ENCODE peak calls at places on chromosomes 3 and 15, in six cellular contexts. One of them, this sample, is unnamed.
A peak's percentile ranks its signal among the peaks of the same experiment; 100 is the strongest.

GRCh38 chr15:64162869-64163661 is at the start of gene PPIB:
- DNase-seq in substantia nigra: peak; percentile 97
- DNase-seq in left ventricle myocardium inferior: peak; percentile 98
- DNase-seq in sigmoid colon: peak; percentile 99
- DNase-seq in PC-9: peak; percentile 97
- DNase-seq in H1: peak; percentile 90
- DNase-seq in this sample: peak; percentile 97

GRCh38 chr3:42654331-42655201 is 1.1 kb downstream of the ZBTB47 start:
- DNase-seq in sigmoid colon: peak; percentile 88
- DNase-seq in left ventricle myocardium inferior: peak; percentile 61
- DNase-seq in PC-9: peak; percentile 35
- DNase-seq in H1: peak; percentile 88
- DNase-seq in substantia nigra: peak; percentile 56
- DNase-seq in this sample: no peak

GRCh38 chr3:12175137-12175593 is 16.5 kb upstream of the TIMP4 start:
- DNase-seq in H1: no peak
- DNase-seq in sigmoid colon: no peak
- DNase-seq in substantia nigra: no peak
- DNase-seq in left ventricle myocardium inferior: no peak
- DNase-seq in PC-9: peak; percentile 32
- DNase-seq in this sample: no peak

GRCh38 chr3:49132437-49133225 is at the start of gene LAMB2:
- DNase-seq in substantia nigra: peak; percentile 57
- DNase-seq in PC-9: peak; percentile 89
- DNase-seq in left ventricle myocardium inferior: peak; percentile 84
- DNase-seq in H1: peak; percentile 88
- DNase-seq in sigmoid colon: peak; percentile 89
- DNase-seq in this sample: peak; percentile 73

GRCh38 chr3:191020730-191021405 is 158.4 kb upstream of the GMNC start:
- DNase-seq in PC-9: no peak
- DNase-seq in left ventricle myocardium inferior: no peak
- DNase-seq in sigmoid colon: no peak
- DNase-seq in substantia nigra: no peak
- DNase-seq in H1: no peak
- DNase-seq in this sample: no peak

GRCh38 chr3:66075281-66075680 is 36.6 kb upstream of the MAGI1 start:
- DNase-seq in H1: no peak
- DNase-seq in substantia nigra: no peak
- DNase-seq in PC-9: no peak
- DNase-seq in left ventricle myocardium inferior: no peak
- DNase-seq in sigmoid colon: no peak
- DNase-seq in this sample: no peak

GRCh38 chr3:107662109-107662477 is 139.3 kb downstream of the BBX start:
- DNase-seq in H1: no peak
- DNase-seq in substantia nigra: no peak
- DNase-seq in sigmoid colon: peak; percentile 81
- DNase-seq in left ventricle myocardium inferior: no peak
- DNase-seq in PC-9: no peak
- DNase-seq in this sample: no peak

GRCh38 chr3:30886888-30887287 is 7.6 kb downstream of the GADL1 start:
- DNase-seq in substantia nigra: no peak
- DNase-seq in H1: no peak
- DNase-seq in PC-9: no peak
- DNase-seq in left ventricle myocardium inferior: no peak
- DNase-seq in sigmoid colon: no peak
- DNase-seq in this sample: no peak

GRCh38 chr3:168801792-168802191 is 706.1 kb upstream of the GOLIM4 start:
- DNase-seq in sigmoid colon: no peak
- DNase-seq in PC-9: peak; percentile 8
- DNase-seq in left ventricle myocardium inferior: no peak
- DNase-seq in substantia nigra: no peak
- DNase-seq in H1: no peak
- DNase-seq in this sample: no peak

GRCh38 chr3:38600551-38600950 is 48.9 kb downstream of the SCN5A start:
- DNase-seq in sigmoid colon: peak; percentile 2
- DNase-seq in substantia nigra: no peak
- DNase-seq in PC-9: no peak
- DNase-seq in H1: no peak
- DNase-seq in left ventricle myocardium inferior: no peak
- DNase-seq in this sample: no peak

GRCh38 chr15:38536201-38536676 is 28.4 kb downstream of the RASGRP1 start:
- DNase-seq in H1: no peak
- DNase-seq in substantia nigra: peak; percentile 2
- DNase-seq in sigmoid colon: peak; percentile 67
- DNase-seq in PC-9: no peak
- DNase-seq in left ventricle myocardium inferior: peak; percentile 51
- DNase-seq in this sample: no peak

GRCh38 chr3:111241960-111242359 is 170.3 kb downstream of the NECTIN3 start:
- DNase-seq in substantia nigra: no peak
- DNase-seq in H1: no peak
- DNase-seq in sigmoid colon: peak; percentile 40
- DNase-seq in PC-9: no peak
- DNase-seq in left ventricle myocardium inferior: no peak
- DNase-seq in this sample: no peak

GRCh38 chr3:69855436-69856162 is 116.3 kb downstream of the MITF start:
- DNase-seq in PC-9: no peak
- DNase-seq in substantia nigra: no peak
- DNase-seq in H1: no peak
- DNase-seq in sigmoid colon: no peak
- DNase-seq in left ventricle myocardium inferior: no peak
- DNase-seq in this sample: no peak

GRCh38 chr3:184491867-184492615 is 69.5 kb upstream of the EPHB3 start:
- DNase-seq in sigmoid colon: no peak
- DNase-seq in left ventricle myocardium inferior: peak; percentile 33
- DNase-seq in substantia nigra: no peak
- DNase-seq in PC-9: no peak
- DNase-seq in H1: no peak
- DNase-seq in this sample: peak; percentile 37

GRCh38 chr3:106792716-106793115 is 584.5 kb upstream of the CCDC54 start:
- DNase-seq in H1: no peak
- DNase-seq in sigmoid colon: no peak
- DNase-seq in PC-9: no peak
- DNase-seq in substantia nigra: no peak
- DNase-seq in left ventricle myocardium inferior: no peak
- DNase-seq in this sample: no peak

GRCh38 chr3:127774647-127775046 is 47.7 kb downstream of the MGLL start:
- DNase-seq in H1: no peak
- DNase-seq in left ventricle myocardium inferior: no peak
- DNase-seq in substantia nigra: no peak
- DNase-seq in PC-9: no peak
- DNase-seq in sigmoid colon: no peak
- DNase-seq in this sample: no peak

GRCh38 chr3:14148041-14148985 is 23.5 kb downstream of the TMEM43 start:
- DNase-seq in left ventricle myocardium inferior: no peak
- DNase-seq in sigmoid colon: no peak
- DNase-seq in PC-9: no peak
- DNase-seq in substantia nigra: no peak
- DNase-seq in H1: peak; percentile 81
- DNase-seq in this sample: no peak

GRCh38 chr3:178950676-178951075 is 120.9 kb downstream of the ZMAT3 start:
- DNase-seq in H1: no peak
- DNase-seq in substantia nigra: no peak
- DNase-seq in sigmoid colon: no peak
- DNase-seq in left ventricle myocardium inferior: no peak
- DNase-seq in PC-9: no peak
- DNase-seq in this sample: no peak

GRCh38 chr3:115401891-115402501 is 221.3 kb upstream of the GAP43 start:
- DNase-seq in left ventricle myocardium inferior: no peak
- DNase-seq in substantia nigra: no peak
- DNase-seq in sigmoid colon: no peak
- DNase-seq in PC-9: no peak
- DNase-seq in H1: no peak
- DNase-seq in this sample: no peak

GRCh38 chr3:128153156-128154011 is at the start of gene EEFSEC:
- DNase-seq in sigmoid colon: peak; percentile 91
- DNase-seq in substantia nigra: peak; percentile 64
- DNase-seq in H1: peak; percentile 92
- DNase-seq in left ventricle myocardium inferior: peak; percentile 84
- DNase-seq in PC-9: peak; percentile 88
- DNase-seq in this sample: peak; percentile 84

GRCh38 chr3:170739410-170739809 is 130.6 kb downstream of the RPL22L1 start:
- DNase-seq in PC-9: no peak
- DNase-seq in sigmoid colon: no peak
- DNase-seq in H1: no peak
- DNase-seq in left ventricle myocardium inferior: no peak
- DNase-seq in substantia nigra: no peak
- DNase-seq in this sample: no peak

GRCh38 chr3:76138921-76139320 is 353.6 kb upstream of the ZNF717 start:
- DNase-seq in left ventricle myocardium inferior: no peak
- DNase-seq in PC-9: no peak
- DNase-seq in substantia nigra: no peak
- DNase-seq in H1: no peak
- DNase-seq in sigmoid colon: no peak
- DNase-seq in this sample: no peak

GRCh38 chr15:49110158-49110944 is 45.0 kb downstream of the COPS2 start:
- DNase-seq in substantia nigra: no peak
- DNase-seq in PC-9: no peak
- DNase-seq in H1: peak; percentile 53
- DNase-seq in sigmoid colon: no peak
- DNase-seq in left ventricle myocardium inferior: no peak
- DNase-seq in this sample: no peak

GRCh38 chr3:38247366-38248035 is 18.1 kb upstream of the SLC22A13 start:
- DNase-seq in substantia nigra: no peak
- DNase-seq in left ventricle myocardium inferior: no peak
- DNase-seq in PC-9: peak; percentile 25
- DNase-seq in H1: no peak
- DNase-seq in sigmoid colon: no peak
- DNase-seq in this sample: no peak

GRCh38 chr15:23529891-23530290 is 35.6 kb upstream of the MKRN3 start:
- DNase-seq in PC-9: no peak
- DNase-seq in left ventricle myocardium inferior: no peak
- DNase-seq in substantia nigra: no peak
- DNase-seq in sigmoid colon: no peak
- DNase-seq in H1: no peak
- DNase-seq in this sample: no peak

GRCh38 chr3:33273628-33274027 is 3.6 kb upstream of the FBXL2 start:
- DNase-seq in substantia nigra: no peak
- DNase-seq in left ventricle myocardium inferior: no peak
- DNase-seq in H1: no peak
- DNase-seq in sigmoid colon: no peak
- DNase-seq in PC-9: no peak
- DNase-seq in this sample: no peak

GRCh38 chr3:33278106-33278672 is 947 bp downstream of the FBXL2 start:
- DNase-seq in substantia nigra: no peak
- DNase-seq in sigmoid colon: no peak
- DNase-seq in H1: no peak
- DNase-seq in PC-9: peak; percentile 15
- DNase-seq in left ventricle myocardium inferior: no peak
- DNase-seq in this sample: no peak

DNA sequence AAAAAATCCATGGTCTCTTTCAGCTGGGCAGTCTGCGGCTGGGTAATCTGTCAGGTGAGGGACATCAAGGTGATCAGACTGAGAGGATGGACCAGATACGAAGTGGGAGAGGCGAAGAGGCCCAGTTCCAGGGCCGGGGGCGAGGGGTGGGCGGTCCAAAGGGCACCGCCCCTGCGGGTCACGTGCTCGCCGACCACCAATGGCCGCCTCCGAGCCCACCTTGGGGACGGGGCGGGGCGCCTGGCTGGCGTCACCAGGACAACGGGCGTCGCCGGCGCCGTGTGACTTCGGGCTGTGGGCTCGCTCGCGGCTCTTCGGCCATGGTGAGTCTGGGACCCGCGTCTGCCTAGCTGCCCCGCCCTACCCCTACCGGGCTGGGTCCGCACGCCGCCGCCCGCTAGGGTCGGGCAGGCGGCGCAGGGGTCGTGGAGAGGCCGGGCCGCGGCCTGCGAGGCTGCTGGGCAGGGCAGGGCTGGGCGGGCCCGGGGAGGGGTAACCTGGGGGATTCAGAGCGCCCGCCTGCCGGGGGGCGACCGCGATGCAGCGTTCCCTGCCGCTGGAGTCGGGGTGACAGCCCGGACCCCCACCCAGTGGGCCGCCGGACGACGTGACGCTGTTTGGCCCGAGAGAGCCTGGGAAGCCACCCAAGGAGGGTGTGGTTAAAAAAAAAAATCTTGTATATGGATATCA is at the start of gene FBXL2:
- DNase-seq in left ventricle myocardium inferior: peak; percentile 71
- DNase-seq in sigmoid colon: peak; percentile 72
- DNase-seq in H1: peak; percentile 95
- DNase-seq in PC-9: peak; percentile 88
- DNase-seq in substantia nigra: peak; percentile 10
- DNase-seq in this sample: peak; percentile 65
- H3K27ac ChIP-seq in left ventricle myocardium inferior: no peak within 1 kb of the TSS
- H3K27ac ChIP-seq in sigmoid colon: peak within 1 kb of the TSS; percentile 53
- H3K27ac ChIP-seq in H1: no peak within 1 kb of the TSS
- H3K27ac ChIP-seq in PC-9: no peak within 1 kb of the TSS
- H3K27ac ChIP-seq in substantia nigra: no peak within 1 kb of the TSS
- H3K27ac ChIP-seq in this sample: no peak within 1 kb of the TSS

GRCh38 chr15:25065286-25065685 is 110.5 kb downstream of the SNRPN start:
- DNase-seq in PC-9: no peak
- DNase-seq in left ventricle myocardium inferior: no peak
- DNase-seq in sigmoid colon: peak; percentile 39
- DNase-seq in H1: no peak
- DNase-seq in substantia nigra: no peak
- DNase-seq in this sample: no peak
- H3K27ac ChIP-seq in PC-9: no peak overlapping the region
- H3K27ac ChIP-seq in left ventricle myocardium inferior: no peak overlapping the region
- H3K27ac ChIP-seq in sigmoid colon: no peak overlapping the region
- H3K27ac ChIP-seq in H1: no peak overlapping the region
- H3K27ac ChIP-seq in substantia nigra: no peak overlapping the region
- H3K27ac ChIP-seq in this sample: no peak overlapping the region

GRCh38 chr15:90953947-90954711 is 555 bp upstream of the RCCD1 start:
- DNase-seq in sigmoid colon: no peak
- DNase-seq in PC-9: no peak
- DNase-seq in H1: no peak
- DNase-seq in substantia nigra: no peak
- DNase-seq in left ventricle myocardium inferior: no peak
- DNase-seq in this sample: no peak
- H3K27ac ChIP-seq in sigmoid colon: peak overlapping the region; percentile 96
- H3K27ac ChIP-seq in PC-9: no peak overlapping the region
- H3K27ac ChIP-seq in H1: no peak overlapping the region
- H3K27ac ChIP-seq in substantia nigra: no peak overlapping the region
- H3K27ac ChIP-seq in left ventricle myocardium inferior: peak overlapping the region; percentile 94
- H3K27ac ChIP-seq in this sample: peak overlapping the region; percentile 96

DNA sequence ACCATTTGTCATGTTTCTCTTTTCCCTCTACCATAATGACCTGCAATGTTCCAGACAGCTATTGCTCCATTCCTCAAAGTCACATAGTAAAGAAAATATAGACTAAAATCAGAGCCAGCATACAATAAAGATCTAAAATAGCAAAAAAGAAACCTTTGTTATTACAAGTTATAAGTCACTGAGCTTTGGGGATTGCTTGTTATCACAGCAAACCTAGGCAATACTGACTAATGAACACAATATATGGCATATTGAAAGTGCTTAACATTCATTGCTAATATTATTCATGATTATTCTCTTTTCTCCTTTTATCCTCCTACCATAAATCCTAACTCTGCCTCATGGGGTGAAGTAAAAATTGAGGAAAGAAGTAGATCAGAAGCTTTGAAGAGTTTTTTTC is 27.4 kb upstream of the TIPARP start:
- DNase-seq in left ventricle myocardium inferior: no peak
- DNase-seq in PC-9: no peak
- DNase-seq in sigmoid colon: no peak
- DNase-seq in H1: no peak
- DNase-seq in substantia nigra: no peak
- DNase-seq in this sample: no peak
- H3K27ac ChIP-seq in left ventricle myocardium inferior: no peak overlapping the region
- H3K27ac ChIP-seq in PC-9: no peak overlapping the region
- H3K27ac ChIP-seq in sigmoid colon: no peak overlapping the region
- H3K27ac ChIP-seq in H1: no peak overlapping the region
- H3K27ac ChIP-seq in substantia nigra: no peak overlapping the region
- H3K27ac ChIP-seq in this sample: no peak overlapping the region